ENCODE peak calls at places on chromosomes 16 and 17, in four cellular contexts. One of them, this sample, is unnamed.

GRCh38 chr17:79658811-79659207 is 48.0 kb upstream of the RBFOX3 start:
- DNase-seq in GM12878: no peak
- DNase-seq in K562: peak
- DNase-seq in HL-60: no peak
- DNase-seq in this sample: no peak

GRCh38 chr17:17494499-17495447 is 1.4 kb downstream of the RASD1 start:
- DNase-seq in HL-60: no peak
- DNase-seq in GM12878: no peak
- DNase-seq in K562: no peak
- DNase-seq in this sample: no peak

GRCh38 chr16:75095204-75095621 is 21.4 kb downstream of the LDHD start:
- DNase-seq in HL-60: no peak
- DNase-seq in K562: no peak
- DNase-seq in GM12878: no peak
- DNase-seq in this sample: no peak

GRCh38 chr17:34990921-34991365 is 10.6 kb downstream of the LIG3 start:
- DNase-seq in K562: no peak
- DNase-seq in HL-60: peak
- DNase-seq in GM12878: no peak
- DNase-seq in this sample: no peak

GRCh38 chr16:47646914-47647313 is 185.8 kb downstream of the PHKB start:
- DNase-seq in GM12878: no peak
- DNase-seq in K562: no peak
- DNase-seq in HL-60: no peak
- DNase-seq in this sample: no peak

GRCh38 chr16:10629592-10629963 is 49.2 kb upstream of the EMP2 start:
- DNase-seq in K562: peak
- DNase-seq in GM12878: no peak
- DNase-seq in HL-60: no peak
- DNase-seq in this sample: no peak

GRCh38 chr16:2912330-2913199 is 834 bp downstream of the FLYWCH1 start:
- DNase-seq in K562: peak
- DNase-seq in GM12878: no peak
- DNase-seq in HL-60: peak
- DNase-seq in this sample: no peak

GRCh38 chr16:70706948-70707465 is 21.2 kb upstream of the MTSS2 start:
- DNase-seq in HL-60: no peak
- DNase-seq in K562: no peak
- DNase-seq in GM12878: no peak
- DNase-seq in this sample: no peak

GRCh38 chr17:30086896-30087295 is 29.7 kb upstream of the NSRP1 start:
- DNase-seq in K562: no peak
- DNase-seq in GM12878: no peak
- DNase-seq in HL-60: peak
- DNase-seq in this sample: no peak

GRCh38 chr17:7330099-7331015 is 1.2 kb upstream of the NEURL4 start:
- DNase-seq in HL-60: peak
- DNase-seq in K562: peak
- DNase-seq in GM12878: no peak
- DNase-seq in this sample: peak

GRCh38 chr17:78557598-78558039 is 19.6 kb downstream of the DNAH17 start:
- DNase-seq in GM12878: no peak
- DNase-seq in K562: no peak
- DNase-seq in HL-60: no peak
- DNase-seq in this sample: no peak
- TF ChIP-seq SPI1 in GM12878: no peak
- TF ChIP-seq SPI1 in K562: no peak
- TF ChIP-seq SPI1 in HL-60: no peak
- TF ChIP-seq SPI1 in this sample: no peak

DNA sequence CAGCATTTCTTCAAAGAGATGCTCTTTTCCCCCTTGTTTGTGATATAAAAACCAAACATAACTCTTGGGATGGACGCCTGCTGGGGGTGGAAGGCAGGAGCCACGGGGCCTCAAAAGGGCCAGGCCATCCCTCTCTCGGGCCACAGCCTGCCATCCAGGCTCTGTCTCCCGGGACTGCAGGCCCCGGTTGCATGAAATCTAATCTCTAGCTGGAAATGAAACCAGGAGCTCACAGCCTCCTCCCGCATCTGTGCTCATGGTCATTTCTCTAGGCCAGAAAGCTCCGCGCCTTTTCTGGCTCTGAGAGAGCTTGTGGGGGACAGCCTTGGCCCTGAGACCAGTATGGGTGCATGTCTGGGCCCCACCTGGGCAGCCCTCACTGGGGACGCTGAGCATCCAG is 29.7 kb upstream of the CHMP6 start:
- DNase-seq in K562: no peak
- DNase-seq in GM12878: no peak
- DNase-seq in HL-60: no peak
- DNase-seq in this sample: no peak
- TF ChIP-seq SPI1 in K562: no peak
- TF ChIP-seq SPI1 in GM12878: no peak
- TF ChIP-seq SPI1 in HL-60: no peak
- TF ChIP-seq SPI1 in this sample: no peak

GRCh38 chr17:36089888-36090836 is at the start of gene CCL3:
- DNase-seq in K562: no peak
- DNase-seq in GM12878: peak
- DNase-seq in HL-60: peak
- DNase-seq in this sample: peak
- TF ChIP-seq SPI1 in K562: no peak
- TF ChIP-seq SPI1 in GM12878: peak
- TF ChIP-seq SPI1 in HL-60: no peak
- TF ChIP-seq SPI1 in this sample: peak

GRCh38 chr16:81480856-81481821 is 36.5 kb downstream of the CMIP start:
- DNase-seq in GM12878: peak
- DNase-seq in K562: peak
- DNase-seq in HL-60: peak
- DNase-seq in this sample: peak
- TF ChIP-seq SPI1 in GM12878: peak
- TF ChIP-seq SPI1 in K562: peak
- TF ChIP-seq SPI1 in HL-60: peak
- TF ChIP-seq SPI1 in this sample: peak

GRCh38 chr16:4411684-4412083 is 4.7 kb downstream of the CORO7 start:
- DNase-seq in GM12878: no peak
- DNase-seq in HL-60: no peak
- DNase-seq in K562: no peak
- DNase-seq in this sample: no peak
- TF ChIP-seq SPI1 in GM12878: no peak
- TF ChIP-seq SPI1 in HL-60: no peak
- TF ChIP-seq SPI1 in K562: no peak
- TF ChIP-seq SPI1 in this sample: no peak

GRCh38 chr17:59838196-59838911 is 54.4 kb downstream of the TUBD1 start:
- DNase-seq in HL-60: no peak
- DNase-seq in K562: peak
- DNase-seq in GM12878: no peak
- DNase-seq in this sample: no peak
- TF ChIP-seq SPI1 in HL-60: no peak
- TF ChIP-seq SPI1 in K562: no peak
- TF ChIP-seq SPI1 in GM12878: no peak
- TF ChIP-seq SPI1 in this sample: no peak

GRCh38 chr16:59697746-59698145 is 963.6 kb upstream of the GOT2 start:
- DNase-seq in K562: no peak
- DNase-seq in HL-60: no peak
- DNase-seq in GM12878: no peak
- DNase-seq in this sample: no peak
- TF ChIP-seq SPI1 in K562: no peak
- TF ChIP-seq SPI1 in HL-60: no peak
- TF ChIP-seq SPI1 in GM12878: no peak
- TF ChIP-seq SPI1 in this sample: no peak

GRCh38 chr16:67509016-67509415 is 19.6 kb upstream of the RIPOR1 start:
- DNase-seq in GM12878: no peak
- DNase-seq in HL-60: no peak
- DNase-seq in K562: no peak
- DNase-seq in this sample: no peak

GRCh38 chr16:67506468-67506867 is 22.2 kb upstream of the RIPOR1 start:
- DNase-seq in GM12878: no peak
- DNase-seq in K562: no peak
- DNase-seq in HL-60: no peak
- DNase-seq in this sample: no peak

GRCh38 chr16:67499159-67499558 is 15.8 kb upstream of the AGRP start:
- DNase-seq in GM12878: no peak
- DNase-seq in K562: no peak
- DNase-seq in HL-60: no peak
- DNase-seq in this sample: no peak

DNA sequence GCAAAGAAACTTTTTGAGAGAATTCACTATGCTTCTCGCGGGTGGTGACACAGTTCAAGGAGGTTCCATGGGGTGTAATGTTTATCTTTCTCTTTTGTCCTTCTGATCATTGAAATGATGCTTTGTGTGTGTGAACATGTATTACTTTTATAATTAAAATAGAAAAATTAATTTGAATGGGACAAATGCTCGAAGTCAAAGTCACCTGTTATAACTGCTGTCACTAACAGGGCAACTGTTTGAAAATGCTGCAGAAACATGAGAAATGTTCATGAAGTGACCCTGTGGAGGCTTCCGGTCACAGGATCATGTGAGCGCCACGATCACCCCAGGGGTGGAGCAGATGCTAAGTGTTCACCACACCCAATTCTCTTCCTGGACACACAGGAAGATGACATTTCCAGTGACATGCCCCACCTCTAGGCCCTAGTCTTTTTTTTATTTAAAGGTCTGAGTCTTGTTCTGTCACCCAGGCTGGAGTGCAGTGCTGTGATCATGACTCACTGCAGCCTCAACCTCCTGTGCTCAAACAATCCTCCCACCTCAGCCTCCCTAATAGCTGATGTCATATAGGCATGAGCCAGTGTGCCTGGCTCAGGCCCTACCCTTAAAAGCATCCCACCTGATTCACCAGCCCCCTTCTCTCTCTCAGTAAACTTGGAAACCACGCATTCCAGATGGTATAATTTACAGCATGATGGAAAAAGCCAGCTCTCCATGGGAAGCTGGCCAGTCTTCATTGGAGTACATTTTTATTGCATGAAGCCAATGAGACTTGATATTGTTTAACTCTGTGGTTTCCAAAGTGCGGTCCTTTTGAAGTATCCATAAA is 21.1 kb upstream of the AGRP start:
- DNase-seq in HL-60: no peak
- DNase-seq in GM12878: no peak
- DNase-seq in K562: peak
- DNase-seq in this sample: peak
- TF ChIP-seq SPI1 in HL-60: no peak
- TF ChIP-seq SPI1 in GM12878: no peak
- TF ChIP-seq SPI1 in K562: no peak
- TF ChIP-seq SPI1 in this sample: no peak

GRCh38 chr16:77599793-77600415 is 122.4 kb upstream of the NUDT7 start:
- DNase-seq in GM12878: no peak
- DNase-seq in HL-60: peak
- DNase-seq in K562: peak
- DNase-seq in this sample: no peak
- TF ChIP-seq SPI1 in GM12878: no peak
- TF ChIP-seq SPI1 in HL-60: no peak
- TF ChIP-seq SPI1 in K562: no peak
- TF ChIP-seq SPI1 in this sample: no peak

GRCh38 chr17:82592289-82592683 is 56.0 kb downstream of the WDR45B start:
- DNase-seq in HL-60: peak
- DNase-seq in K562: no peak
- DNase-seq in GM12878: no peak
- DNase-seq in this sample: no peak

GRCh38 chr17:82593590-82594087 is 54.6 kb downstream of the WDR45B start:
- DNase-seq in K562: no peak
- DNase-seq in GM12878: no peak
- DNase-seq in HL-60: no peak
- DNase-seq in this sample: no peak

GRCh38 chr17:82594571-82594970 is 53.7 kb downstream of the WDR45B start:
- DNase-seq in K562: no peak
- DNase-seq in GM12878: no peak
- DNase-seq in HL-60: no peak
- DNase-seq in this sample: no peak

GRCh38 chr17:82590881-82591539 is 57.2 kb downstream of the WDR45B start:
- DNase-seq in GM12878: no peak
- DNase-seq in K562: no peak
- DNase-seq in HL-60: no peak
- DNase-seq in this sample: no peak

GRCh38 chr17:82592751-82593589 is 55.3 kb downstream of the WDR45B start:
- DNase-seq in HL-60: peak
- DNase-seq in K562: no peak
- DNase-seq in GM12878: peak
- DNase-seq in this sample: no peak
- TF ChIP-seq SPI1 in HL-60: no peak
- TF ChIP-seq SPI1 in K562: no peak
- TF ChIP-seq SPI1 in GM12878: no peak
- TF ChIP-seq SPI1 in this sample: no peak

This sample was measured in GM12891.